ENCODE peak calls at places on chromosomes 1 and 21, in five cellular contexts. E is spleen, W is SK-N-SH, U is upper lobe of left lung, T is sigmoid colon. L is an unnamed sample. For H3K9me3, the result is how much of the 10 kb centered on the place peaks cover.

GRCh38 chr1:58982259-58982998 is 198.6 kb upstream of the JUN start:
- DNase-seq in E (no peak), W (peak), U (no peak), T (no peak), L (peak)

GRCh38 chr1:100440075-100440809 is 87.9 kb downstream of the CDC14A start:
- DNase-seq in E (no peak), W (peak), U (peak), T (no peak), L (peak)

GRCh38 chr1:202164271-202165037 is 4.1 kb upstream of the PTPN7 start:
- DNase-seq in E (peak), W (no peak), U (no peak), T (no peak), L (no peak)

GRCh38 chr1:209800984-209801834 is 4.7 kb downstream of the IRF6 start:
- DNase-seq in E (no peak), W (peak), U (no peak), T (peak), L (no peak)

GRCh38 chr1:65357291-65357960 is 48.1 kb downstream of the DNAJC6 start:
- DNase-seq in E (no peak), W (no peak), U (no peak), T (no peak), L (no peak)

GRCh38 chr1:183290628-183291027 is 104.6 kb downstream of the LAMC2 start:
- DNase-seq in E (no peak), W (no peak), U (no peak), T (no peak), L (no peak)

GRCh38 chr1:8740034-8740449 is 77.4 kb downstream of the RERE start:
- DNase-seq in E (no peak), W (no peak), U (no peak), T (no peak), L (no peak)

GRCh38 chr1:180927348-180927747 is 14.7 kb downstream of the KIAA1614 start:
- DNase-seq in E (no peak), W (no peak), U (no peak), T (peak), L (no peak)

GRCh38 chr1:111738436-111739221 is 566 bp downstream of the INKA2 start:
- DNase-seq in E (peak), W (peak), U (peak), T (peak), L (peak)

GRCh38 chr1:172460177-172460576 is 16.3 kb upstream of the PIGC start:
- DNase-seq in E (no peak), W (no peak), U (no peak), T (no peak), L (no peak)

GRCh38 chr1:24935615-24936484 is 5.8 kb upstream of the RUNX3 start:
- DNase-seq in E (no peak), W (no peak), U (no peak), T (no peak), L (no peak)

GRCh38 chr1:238334170-238334569 is 443.4 kb upstream of the ZP4 start:
- DNase-seq in E (no peak), W (no peak), U (no peak), T (no peak), L (no peak)

GRCh38 chr1:30747028-30748008 is 10.3 kb downstream of the LAPTM5 start:
- DNase-seq in E (peak), W (no peak), U (no peak), T (no peak), L (no peak)

GRCh38 chr1:243850013-243850367 is at the start of gene AKT3:
- DNase-seq in E (peak), W (peak), U (no peak), T (peak), L (no peak)

GRCh38 chr1:28326980-28327379 is 1.9 kb upstream of the MED18 start:
- DNase-seq in E (no peak), W (no peak), U (no peak), T (no peak), L (no peak)

DNA sequence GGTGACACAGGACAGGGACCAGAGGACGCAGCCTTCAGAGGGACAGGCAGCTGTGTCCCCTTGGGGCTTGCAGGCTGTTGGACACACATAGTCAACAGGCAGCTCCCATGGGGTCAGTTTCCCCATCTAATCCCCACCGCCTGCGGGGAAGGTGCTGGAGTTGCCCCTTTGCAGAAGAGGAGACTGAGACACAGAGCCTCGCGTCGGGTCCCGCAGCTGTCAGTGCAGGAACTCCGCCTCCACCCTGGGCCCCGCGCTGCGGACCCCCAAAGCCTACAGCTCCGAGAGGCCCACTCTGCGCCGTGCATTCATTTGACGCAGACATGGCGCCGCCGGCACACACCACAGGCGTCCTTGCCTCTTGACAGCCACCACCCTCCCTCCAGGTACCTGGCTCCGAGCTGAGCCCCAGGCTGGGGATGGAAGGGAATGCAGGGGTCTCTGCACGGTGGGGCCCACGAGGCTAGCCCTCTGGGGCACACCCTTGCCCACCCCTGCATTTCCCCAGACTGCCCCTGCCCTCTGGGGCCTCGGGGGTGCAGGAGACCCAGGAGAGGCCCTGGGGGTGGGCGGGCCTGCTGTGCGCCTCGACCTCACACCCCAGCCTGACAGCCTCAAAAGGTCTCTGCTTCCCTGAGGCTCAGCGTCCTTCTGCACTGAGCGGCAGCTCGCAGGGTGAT is 88.5 kb upstream of the ACTRT2 start:
- DNase-seq in E (peak), W (no peak), U (no peak), T (no peak), L (no peak)
- H3K9me3 ChIP-seq in E (under half), W (under half), U (under half), T (under half), L (under half)

GRCh38 chr1:89953072-89953626 is 41.8 kb upstream of the ZNF326 start:
- DNase-seq in E (no peak), W (no peak), U (peak), T (no peak), L (no peak)
- H3K27ac ChIP-seq in E (no peak), W (no peak), U (no peak), T (no peak), L (no peak)

GRCh38 chr1:91916811-91917460 is 31.0 kb upstream of the TGFBR3 start:
- DNase-seq in E (no peak), W (no peak), U (no peak), T (no peak), L (no peak)
- TF ChIP-seq POLR2AphosphoS5 in E (no peak), W (no peak), U (no peak), T (no peak), L (no peak)

DNA sequence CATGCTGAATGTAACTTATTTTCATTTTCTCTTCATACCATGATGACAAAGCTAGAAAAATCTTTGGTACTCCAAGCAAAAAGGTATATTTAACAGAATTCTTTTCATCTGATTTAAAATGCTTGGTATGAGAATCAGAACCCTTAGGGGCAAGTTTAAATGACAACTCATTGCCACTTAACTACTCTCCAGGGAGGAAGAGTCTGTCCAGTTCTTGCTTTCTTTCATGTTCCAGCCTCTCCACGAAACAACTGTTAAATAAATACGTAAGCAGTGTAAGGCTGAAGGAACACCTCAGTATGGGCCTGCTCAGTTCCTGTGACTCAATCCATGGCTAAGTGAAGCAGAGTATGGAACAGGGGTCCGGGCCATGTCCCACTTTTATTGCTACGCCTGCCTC is 1.6 kb downstream of the LCE2A start:
- DNase-seq in E (no peak), W (no peak), U (no peak), T (no peak), L (no peak)
- H3K9me3 ChIP-seq in E (under half), W (under half), U (under half), T (under half), L (under half)

GRCh38 chr21:44303490-44303981 is 3.7 kb downstream of the PFKL start:
- DNase-seq in E (no peak), W (no peak), U (no peak), T (no peak), L (no peak)
- H3K27ac ChIP-seq in E (no peak), W (no peak), U (no peak), T (peak), L (no peak)

GRCh38 chr1:68384321-68384813 is 65.4 kb downstream of the RPE65 start:
- DNase-seq in E (no peak), W (no peak), U (no peak), T (no peak), L (no peak)
- TF ChIP-seq POLR2AphosphoS5 in E (no peak), W (peak), U (no peak), T (peak), L (peak)

DNA sequence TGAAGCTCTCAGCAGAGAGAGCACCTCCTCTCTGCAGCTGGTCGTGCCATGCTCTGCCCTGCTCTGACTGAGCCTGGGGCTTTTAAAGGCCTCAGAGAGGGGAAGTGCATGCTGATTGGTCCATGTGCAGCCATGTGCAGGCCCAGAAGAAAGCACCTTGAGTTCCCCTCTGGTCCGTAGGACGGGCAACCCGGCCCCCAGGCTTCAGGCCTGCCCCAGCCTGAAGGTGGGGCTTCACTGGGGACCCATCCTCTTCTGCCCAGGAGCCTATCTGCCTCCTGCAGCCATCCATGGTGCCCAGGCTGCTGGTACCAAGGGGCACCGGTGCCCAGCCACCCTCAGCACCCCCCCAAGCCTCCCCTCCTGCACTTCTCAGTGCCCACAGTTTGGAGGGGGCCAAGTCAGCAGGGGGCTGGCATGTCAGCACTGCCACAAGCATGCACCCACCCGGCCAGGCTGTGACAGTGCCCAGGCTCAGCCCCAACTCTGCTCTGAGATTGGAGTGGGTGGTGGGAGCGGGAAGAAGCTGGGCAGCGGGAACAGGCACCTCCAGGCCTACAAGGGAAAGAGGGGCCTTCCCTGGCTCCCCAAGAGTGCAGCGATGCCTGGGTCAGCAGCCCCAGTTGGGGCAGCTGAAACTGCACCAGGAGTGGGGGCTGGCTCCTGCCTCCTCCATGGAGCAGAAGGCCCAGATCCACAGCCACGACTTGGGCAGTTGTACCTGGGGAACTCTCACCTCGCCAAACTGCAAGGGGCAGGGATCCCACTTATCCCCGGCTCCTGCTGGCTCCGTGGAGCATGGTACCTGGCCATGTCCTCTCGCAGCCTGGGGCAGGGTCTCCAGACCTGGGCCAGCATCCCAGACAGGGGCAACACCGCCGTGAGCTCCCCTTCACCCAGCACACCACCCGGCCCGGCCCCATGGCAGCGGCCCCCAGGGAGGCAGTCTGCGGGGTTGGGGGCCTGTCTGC is 11.6 kb downstream of the COL6A2 start:
- DNase-seq in E (peak), W (peak), U (peak), T (peak), L (peak)
- H3K9me3 ChIP-seq in E (under half), W (under half), U (under half), T (under half), L (under half)

GRCh38 chr1:117123274-117123673 is 1.7 kb upstream of the TRIM45 start:
- DNase-seq in E (no peak), W (no peak), U (no peak), T (no peak), L (no peak)
- H3K27ac ChIP-seq in E (no peak), W (no peak), U (no peak), T (no peak), L (no peak)

GRCh38 chr1:7292033-7292681 is 478.9 kb upstream of the VAMP3 start:
- DNase-seq in E (no peak), W (no peak), U (no peak), T (no peak), L (no peak)

GRCh38 chr1:7293702-7294630 is 477.1 kb upstream of the VAMP3 start:
- DNase-seq in E (no peak), W (no peak), U (no peak), T (no peak), L (no peak)

GRCh38 chr1:7290971-7291970 is 479.8 kb upstream of the VAMP3 start:
- DNase-seq in E (no peak), W (peak), U (no peak), T (no peak), L (no peak)

GRCh38 chr1:7294636-7295035 is 476.5 kb upstream of the VAMP3 start:
- DNase-seq in E (no peak), W (no peak), U (no peak), T (no peak), L (no peak)

GRCh38 chr1:7292714-7293419 is 478.2 kb upstream of the VAMP3 start:
- DNase-seq in E (no peak), W (no peak), U (no peak), T (no peak), L (no peak)
- TF ChIP-seq POLR2AphosphoS5 in E (no peak), W (no peak), U (no peak), T (peak), L (no peak)